ENCODE peak calls at places on chromosomes 3 and 15, in five cellular contexts. F, P, O, A and D are unnamed samples.

GRCh38 chr3:134307425-134307824 is 56.8 kb upstream of the RYK start:
- DNase-seq in F (no peak), P (no peak), O (no peak), A (no peak), D (no peak)

GRCh38 chr3:163043074-163043473 is 1546.5 kb downstream of the OTOL1 start:
- DNase-seq in F (no peak), P (no peak), O (no peak), A (no peak), D (no peak)

GRCh38 chr3:13012228-13012691 is 61.0 kb downstream of the IQSEC1 start:
- DNase-seq in F (no peak), P (no peak), O (no peak), A (peak), D (peak)

GRCh38 chr3:155307183-155307582 is 13.7 kb upstream of the STRIT1 start:
- DNase-seq in F (no peak), P (no peak), O (no peak), A (no peak), D (no peak)

GRCh38 chr15:78182336-78182700 is 33.2 kb downstream of the IDH3A start:
- DNase-seq in F (no peak), P (no peak), O (no peak), A (no peak), D (no peak)

GRCh38 chr15:81113204-81113657 is 20.8 kb upstream of the CFAP161 start:
- DNase-seq in F (no peak), P (no peak), O (no peak), A (no peak), D (no peak)

GRCh38 chr15:23072633-23073032 is 33.3 kb upstream of the TUBGCP5 start:
- DNase-seq in F (no peak), P (no peak), O (no peak), A (no peak), D (no peak)

GRCh38 chr3:172591876-172592771 is 68.9 kb upstream of the TNFSF10 start:
- DNase-seq in F (no peak), P (no peak), O (no peak), A (no peak), D (peak)

GRCh38 chr3:42014949-42015533 is 53.1 kb upstream of the ULK4 start:
- DNase-seq in F (no peak), P (peak), O (peak), A (peak), D (no peak)

GRCh38 chr3:106750092-106750491 is 627.1 kb upstream of the CCDC54 start:
- DNase-seq in F (no peak), P (no peak), O (no peak), A (no peak), D (no peak)

GRCh38 chr3:191087391-191087790 is 111.7 kb upstream of the OSTN start:
- DNase-seq in F (peak), P (no peak), O (no peak), A (no peak), D (no peak)

GRCh38 chr3:57069471-57070010 is 9.1 kb downstream of the SPATA12 start:
- DNase-seq in F (no peak), P (peak), O (no peak), A (no peak), D (no peak)

GRCh38 chr15:90535254-90535653 is 5.5 kb downstream of the CRTC3 start:
- DNase-seq in F (no peak), P (no peak), O (no peak), A (no peak), D (no peak)

GRCh38 chr15:46111730-46112129 is 476.9 kb downstream of the SQOR start:
- DNase-seq in F (no peak), P (no peak), O (no peak), A (no peak), D (no peak)

GRCh38 chr3:123489400-123490004 is 40.6 kb upstream of the ADCY5 start:
- DNase-seq in F (peak), P (peak), O (no peak), A (peak), D (peak)

GRCh38 chr3:123632161-123632655 is 47.4 kb upstream of the HACD2 start:
- DNase-seq in F (no peak), P (no peak), O (peak), A (no peak), D (no peak)

GRCh38 chr15:20672469-20672868 is 130.9 kb upstream of the GOLGA6L6 start:
- DNase-seq in F (no peak), P (no peak), O (no peak), A (no peak), D (no peak)

GRCh38 chr15:41806291-41807181 is 21.4 kb upstream of the JMJD7 start:
- DNase-seq in F (no peak), P (no peak), O (no peak), A (no peak), D (no peak)

GRCh38 chr3:46829699-46830208 is 33.5 kb downstream of the MYL3 start:
- DNase-seq in F (no peak), P (no peak), O (no peak), A (no peak), D (peak)

GRCh38 chr3:32106929-32107362 is 526 bp downstream of the GPD1L start:
- DNase-seq in F (no peak), P (peak), O (no peak), A (no peak), D (peak)

GRCh38 chr3:128242818-128243601 is 89.7 kb downstream of the EEFSEC start:
- DNase-seq in F (no peak), P (no peak), O (no peak), A (no peak), D (no peak)

GRCh38 chr15:78047631-78048409 is 29.7 kb downstream of the TBC1D2B start:
- DNase-seq in F (peak), P (no peak), O (no peak), A (no peak), D (no peak)

GRCh38 chr3:132638721-132639120 is 20.9 kb downstream of the ACAD11 start:
- DNase-seq in F (no peak), P (no peak), O (no peak), A (no peak), D (no peak)

GRCh38 chr3:58998476-58999117 is 51.2 kb downstream of the CFAP20DC start:
- DNase-seq in F (peak), P (no peak), O (no peak), A (no peak), D (no peak)

GRCh38 chr3:123027292-123028232 is at the start of gene SEMA5B:
- DNase-seq in F (no peak), P (peak), O (no peak), A (peak), D (peak)

GRCh38 chr15:66474140-66474539 is 23.4 kb downstream of the SNAPC5 start:
- DNase-seq in F (no peak), P (no peak), O (no peak), A (no peak), D (no peak)

GRCh38 chr3:177037241-177037640 is 160.0 kb downstream of the TBL1XR1 start:
- DNase-seq in F (no peak), P (no peak), O (no peak), A (no peak), D (no peak)

GRCh38 chr3:33915796-33916589 is 117.6 kb downstream of the PDCD6IP start:
- DNase-seq in F (no peak), P (no peak), O (no peak), A (no peak), D (peak)

GRCh38 chr3:81947359-81947758 is 185.9 kb upstream of the GBE1 start:
- DNase-seq in F (no peak), P (no peak), O (no peak), A (no peak), D (no peak)

GRCh38 chr15:75904241-75904631 is 558 bp downstream of the FBXO22 start:
- DNase-seq in F (no peak), P (peak), O (no peak), A (peak), D (peak)

GRCh38 chr3:177440456-177441105 is 243.3 kb upstream of the TBL1XR1 start:
- DNase-seq in F (no peak), P (no peak), O (peak), A (no peak), D (no peak)